ENCODE peak calls at places on chromosomes 7 and 10, in seven cellular contexts. V is retina, O is H9, R is putamen, I is substantia nigra, D is heart left ventricle, A is right lobe of liver. M is an unnamed sample.

GRCh38 chr10:130769146-130770017 is 542.1 kb downstream of the TCERG1L start:
- DNase-seq in V (no peak), O (no peak), R (no peak), I (no peak), D (no peak), A (no peak), M (no peak)

GRCh38 chr10:120485946-120486345 is 28.9 kb downstream of the PLPP4 start:
- DNase-seq in V (no peak), O (no peak), R (no peak), I (no peak), D (no peak), A (no peak), M (no peak)

GRCh38 chr7:90857595-90857994 is 261.5 kb downstream of the CDK14 start:
- DNase-seq in V (no peak), O (no peak), R (no peak), I (no peak), D (peak; percentile 39), A (no peak), M (no peak)

GRCh38 chr7:41637051-41637450 is 65.8 kb downstream of the INHBA start:
- DNase-seq in V (no peak), O (no peak), R (no peak), I (no peak), D (no peak), A (no peak), M (no peak)

GRCh38 chr10:126387041-126387908 is 1.0 kb downstream of the ADAM12 start:
- DNase-seq in V (peak; percentile 86), O (peak; percentile 73), R (peak; percentile 63), I (peak; percentile 65), D (peak; percentile 50), A (peak; percentile 58), M (peak; percentile 39)

GRCh38 chr7:4151926-4152549 is 530.1 kb upstream of the FOXK1 start:
- DNase-seq in V (no peak), O (no peak), R (no peak), I (no peak), D (no peak), A (no peak), M (no peak)

GRCh38 chr7:20085086-20085485 is 132.1 kb downstream of the MACC1 start:
- DNase-seq in V (no peak), O (no peak), R (no peak), I (no peak), D (no peak), A (no peak), M (no peak)

GRCh38 chr10:3805791-3806381 is 20.9 kb upstream of the KLF6 start:
- DNase-seq in V (no peak), O (peak; percentile 69), R (no peak), I (no peak), D (peak; percentile 57), A (no peak), M (no peak)

GRCh38 chr10:133126431-133127290 is 33.4 kb upstream of the KNDC1 start:
- DNase-seq in V (no peak), O (no peak), R (no peak), I (no peak), D (peak; percentile 18), A (peak; percentile 16), M (no peak)

GRCh38 chr10:56469482-56469881 is 108.4 kb upstream of the ZWINT start:
- DNase-seq in V (no peak), O (no peak), R (no peak), I (no peak), D (no peak), A (no peak), M (no peak)

GRCh38 chr10:36608251-36608650 is 517.1 kb upstream of the ANKRD30A start:
- DNase-seq in V (no peak), O (no peak), R (no peak), I (no peak), D (no peak), A (no peak), M (no peak)

GRCh38 chr10:43671659-43672555 is 23.2 kb upstream of the ZNF32 start:
- DNase-seq in V (peak; percentile 82), O (peak; percentile 79), R (peak; percentile 39), I (peak; percentile 41), D (peak; percentile 52), A (peak; percentile 45), M (no peak)

GRCh38 chr10:73653701-73654100 is 2.1 kb downstream of the SYNPO2L start:
- DNase-seq in V (no peak), O (no peak), R (no peak), I (no peak), D (peak; percentile 49), A (no peak), M (no peak)

GRCh38 chr7:135970682-135971365 is 6.3 kb downstream of the MTPN start:
- DNase-seq in V (no peak), O (no peak), R (peak; percentile 6), I (no peak), D (no peak), A (no peak), M (no peak)

GRCh38 chr7:1100386-1100785 is 12.5 kb downstream of the GPER1 start:
- DNase-seq in V (peak; percentile 59), O (no peak), R (no peak), I (no peak), D (no peak), A (no peak), M (no peak)

GRCh38 chr7:103833401-103833800 is 156.1 kb downstream of the RELN start:
- DNase-seq in V (no peak), O (no peak), R (no peak), I (no peak), D (no peak), A (no peak), M (no peak)

GRCh38 chr10:63105811-63106755 is 27.0 kb upstream of the NRBF2 start:
- DNase-seq in V (no peak), O (no peak), R (no peak), I (peak; percentile 21), D (peak; percentile 54), A (no peak), M (no peak)

M was measured in anterior cingulate cortex.